ENCODE peak calls at places on chromosome 3, in seven cellular contexts. One of them, this sample, is unnamed.

GRCh38 chr3:154943981-154944380 is 136.1 kb upstream of the MME start:
- DNase-seq in hepatocyte: no peak
- DNase-seq in fibroblast of lung: no peak
- DNase-seq in mesothelial cell of epicardium: no peak
- DNase-seq in upper lobe of left lung: no peak
- DNase-seq in adrenal gland: no peak
- DNase-seq in right lobe of liver: no peak
- DNase-seq in this sample: no peak

GRCh38 chr3:38143511-38143910 is 5.0 kb downstream of the MYD88 start:
- DNase-seq in mesothelial cell of epicardium: no peak
- DNase-seq in hepatocyte: no peak
- DNase-seq in fibroblast of lung: no peak
- DNase-seq in adrenal gland: no peak
- DNase-seq in upper lobe of left lung: no peak
- DNase-seq in right lobe of liver: no peak
- DNase-seq in this sample: no peak

GRCh38 chr3:106239195-106239697 is 370.4 kb upstream of the CBLB start:
- DNase-seq in right lobe of liver: no peak
- DNase-seq in fibroblast of lung: no peak
- DNase-seq in mesothelial cell of epicardium: no peak
- DNase-seq in upper lobe of left lung: no peak
- DNase-seq in adrenal gland: no peak
- DNase-seq in hepatocyte: no peak
- DNase-seq in this sample: no peak

GRCh38 chr3:62201438-62202035 is 171.8 kb downstream of the FEZF2 start:
- DNase-seq in hepatocyte: peak; percentile 38
- DNase-seq in upper lobe of left lung: no peak
- DNase-seq in mesothelial cell of epicardium: no peak
- DNase-seq in right lobe of liver: no peak
- DNase-seq in fibroblast of lung: peak; percentile 15
- DNase-seq in adrenal gland: no peak
- DNase-seq in this sample: no peak

GRCh38 chr3:20148456-20148855 is 37.5 kb downstream of the SGO1 start:
- DNase-seq in adrenal gland: no peak
- DNase-seq in right lobe of liver: no peak
- DNase-seq in hepatocyte: no peak
- DNase-seq in mesothelial cell of epicardium: no peak
- DNase-seq in fibroblast of lung: no peak
- DNase-seq in upper lobe of left lung: no peak
- DNase-seq in this sample: no peak

GRCh38 chr3:100602506-100603444 is 6.6 kb upstream of the ADGRG7 start:
- DNase-seq in upper lobe of left lung: no peak
- DNase-seq in right lobe of liver: no peak
- DNase-seq in mesothelial cell of epicardium: no peak
- DNase-seq in hepatocyte: peak; percentile 63
- DNase-seq in adrenal gland: no peak
- DNase-seq in fibroblast of lung: peak; percentile 39
- DNase-seq in this sample: no peak

GRCh38 chr3:124557433-124558232 is 172.6 kb upstream of the UMPS start:
- DNase-seq in hepatocyte: no peak
- DNase-seq in mesothelial cell of epicardium: no peak
- DNase-seq in fibroblast of lung: peak; percentile 71
- DNase-seq in upper lobe of left lung: no peak
- DNase-seq in adrenal gland: peak; percentile 58
- DNase-seq in right lobe of liver: no peak
- DNase-seq in this sample: no peak

GRCh38 chr3:14364580-14365292 is 37.7 kb upstream of the SLC6A6 start:
- DNase-seq in hepatocyte: no peak
- DNase-seq in mesothelial cell of epicardium: no peak
- DNase-seq in right lobe of liver: no peak
- DNase-seq in adrenal gland: no peak
- DNase-seq in fibroblast of lung: no peak
- DNase-seq in upper lobe of left lung: no peak
- DNase-seq in this sample: no peak

GRCh38 chr3:25663324-25664065 is 1.2 kb downstream of the TOP2B start:
- DNase-seq in right lobe of liver: peak; percentile 53
- DNase-seq in hepatocyte: peak; percentile 34
- DNase-seq in mesothelial cell of epicardium: no peak
- DNase-seq in upper lobe of left lung: no peak
- DNase-seq in adrenal gland: no peak
- DNase-seq in fibroblast of lung: peak; percentile 32
- DNase-seq in this sample: no peak

GRCh38 chr3:48397767-48398681 is 26.0 kb downstream of the FBXW12 start:
- DNase-seq in upper lobe of left lung: no peak
- DNase-seq in adrenal gland: no peak
- DNase-seq in hepatocyte: no peak
- DNase-seq in mesothelial cell of epicardium: no peak
- DNase-seq in fibroblast of lung: no peak
- DNase-seq in right lobe of liver: peak; percentile 45
- DNase-seq in this sample: no peak

GRCh38 chr3:49098429-49098828 is 4.6 kb upstream of the QRICH1 start:
- DNase-seq in adrenal gland: peak; percentile 74
- DNase-seq in upper lobe of left lung: no peak
- DNase-seq in hepatocyte: no peak
- DNase-seq in fibroblast of lung: peak; percentile 48
- DNase-seq in right lobe of liver: no peak
- DNase-seq in mesothelial cell of epicardium: no peak
- DNase-seq in this sample: no peak

GRCh38 chr3:138360272-138361192 is 12.2 kb downstream of the MRAS start:
- DNase-seq in adrenal gland: no peak
- DNase-seq in right lobe of liver: no peak
- DNase-seq in upper lobe of left lung: no peak
- DNase-seq in fibroblast of lung: no peak
- DNase-seq in hepatocyte: no peak
- DNase-seq in mesothelial cell of epicardium: no peak
- DNase-seq in this sample: no peak

GRCh38 chr3:4976109-4976508 is 3.1 kb upstream of the BHLHE40 start:
- DNase-seq in adrenal gland: peak; percentile 58
- DNase-seq in fibroblast of lung: peak; percentile 63
- DNase-seq in hepatocyte: peak; percentile 72
- DNase-seq in right lobe of liver: peak; percentile 73
- DNase-seq in upper lobe of left lung: no peak
- DNase-seq in mesothelial cell of epicardium: no peak
- DNase-seq in this sample: no peak
- TF ChIP-seq CTCF in adrenal gland: peak; percentile 55
- TF ChIP-seq CTCF in fibroblast of lung: peak; percentile 21
- TF ChIP-seq CTCF in hepatocyte: peak; percentile 57
- TF ChIP-seq CTCF in right lobe of liver: peak; percentile 54
- TF ChIP-seq CTCF in upper lobe of left lung: peak; percentile 73
- TF ChIP-seq CTCF in mesothelial cell of epicardium: no peak
- TF ChIP-seq CTCF in this sample: peak; percentile 59

DNA sequence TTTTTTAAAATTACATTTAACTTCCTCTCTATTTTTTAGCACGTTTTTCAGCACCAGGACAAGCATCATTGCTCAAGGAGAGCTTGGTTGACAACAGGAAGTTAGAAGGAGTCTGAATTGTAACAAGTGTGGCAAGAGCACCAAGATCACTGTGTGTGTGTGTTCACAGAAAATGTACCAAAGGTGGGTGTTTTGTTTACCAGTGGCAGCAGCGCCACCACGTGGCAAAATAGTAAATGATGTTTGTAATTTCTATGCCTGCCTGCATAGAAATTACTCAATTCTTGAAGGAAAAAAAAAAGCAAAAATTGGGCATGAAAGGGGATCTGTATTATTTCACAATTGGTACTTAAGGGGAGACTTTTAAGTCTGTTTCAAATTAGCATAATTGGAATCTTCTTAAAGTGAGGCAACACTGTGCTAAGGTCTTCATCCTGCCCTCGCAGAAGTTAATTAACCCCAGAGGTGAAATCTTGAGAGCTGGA is 7.4 kb upstream of the U2SURP start:
- DNase-seq in mesothelial cell of epicardium: peak; percentile 64
- DNase-seq in upper lobe of left lung: no peak
- DNase-seq in hepatocyte: peak; percentile 87
- DNase-seq in adrenal gland: peak; percentile 60
- DNase-seq in right lobe of liver: peak; percentile 67
- DNase-seq in fibroblast of lung: peak; percentile 52
- DNase-seq in this sample: peak; percentile 38
- TF ChIP-seq CTCF in mesothelial cell of epicardium: peak; percentile 80
- TF ChIP-seq CTCF in upper lobe of left lung: peak; percentile 57
- TF ChIP-seq CTCF in hepatocyte: peak; percentile 78
- TF ChIP-seq CTCF in adrenal gland: peak; percentile 75
- TF ChIP-seq CTCF in right lobe of liver: peak; percentile 53
- TF ChIP-seq CTCF in fibroblast of lung: peak; percentile 73
- TF ChIP-seq CTCF in this sample: peak; percentile 89

GRCh38 chr3:151328298-151329036 is 882 bp downstream of the P2RY13 start:
- DNase-seq in hepatocyte: no peak
- DNase-seq in adrenal gland: peak; percentile 30
- DNase-seq in fibroblast of lung: no peak
- DNase-seq in right lobe of liver: no peak
- DNase-seq in mesothelial cell of epicardium: no peak
- DNase-seq in upper lobe of left lung: no peak
- DNase-seq in this sample: no peak
- TF ChIP-seq CTCF in hepatocyte: no peak
- TF ChIP-seq CTCF in adrenal gland: peak; percentile 20
- TF ChIP-seq CTCF in fibroblast of lung: no peak
- TF ChIP-seq CTCF in right lobe of liver: no peak
- TF ChIP-seq CTCF in mesothelial cell of epicardium: no peak
- TF ChIP-seq CTCF in upper lobe of left lung: no peak
- TF ChIP-seq CTCF in this sample: no peak

DNA sequence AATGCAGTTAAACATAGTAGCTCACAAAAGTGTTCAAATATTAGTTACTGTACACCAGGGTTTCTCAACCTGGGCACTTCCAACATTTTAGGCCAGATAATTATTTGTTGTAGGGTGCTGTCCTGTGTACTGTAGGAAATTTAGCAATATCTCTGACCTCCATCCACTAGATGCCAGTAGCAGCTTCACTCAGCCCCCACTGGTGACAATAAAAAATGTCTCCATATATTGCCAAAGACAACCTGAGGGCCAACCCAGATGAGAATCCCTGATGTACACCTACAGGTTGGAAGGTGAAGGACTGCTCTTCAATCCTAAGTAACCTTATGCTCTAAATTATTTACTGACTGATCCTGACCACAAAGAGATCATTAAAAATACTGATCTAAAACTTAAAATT is 32.4 kb downstream of the DCUN1D1 start:
- DNase-seq in adrenal gland: no peak
- DNase-seq in right lobe of liver: no peak
- DNase-seq in fibroblast of lung: no peak
- DNase-seq in mesothelial cell of epicardium: no peak
- DNase-seq in upper lobe of left lung: no peak
- DNase-seq in hepatocyte: no peak
- DNase-seq in this sample: no peak
- TF ChIP-seq CTCF in adrenal gland: no peak
- TF ChIP-seq CTCF in right lobe of liver: peak; percentile 16
- TF ChIP-seq CTCF in fibroblast of lung: no peak
- TF ChIP-seq CTCF in mesothelial cell of epicardium: no peak
- TF ChIP-seq CTCF in upper lobe of left lung: no peak
- TF ChIP-seq CTCF in hepatocyte: no peak
- TF ChIP-seq CTCF in this sample: no peak

GRCh38 chr3:172808969-172809546 is 58.5 kb downstream of the ECT2 start:
- DNase-seq in fibroblast of lung: peak; percentile 38
- DNase-seq in upper lobe of left lung: no peak
- DNase-seq in right lobe of liver: no peak
- DNase-seq in adrenal gland: no peak
- DNase-seq in mesothelial cell of epicardium: no peak
- DNase-seq in hepatocyte: peak; percentile 66
- DNase-seq in this sample: no peak
- TF ChIP-seq CTCF in fibroblast of lung: no peak
- TF ChIP-seq CTCF in upper lobe of left lung: no peak
- TF ChIP-seq CTCF in right lobe of liver: peak; percentile 37
- TF ChIP-seq CTCF in adrenal gland: peak; percentile 45
- TF ChIP-seq CTCF in mesothelial cell of epicardium: peak; percentile 35
- TF ChIP-seq CTCF in hepatocyte: peak; percentile 70
- TF ChIP-seq CTCF in this sample: peak; percentile 67

DNA sequence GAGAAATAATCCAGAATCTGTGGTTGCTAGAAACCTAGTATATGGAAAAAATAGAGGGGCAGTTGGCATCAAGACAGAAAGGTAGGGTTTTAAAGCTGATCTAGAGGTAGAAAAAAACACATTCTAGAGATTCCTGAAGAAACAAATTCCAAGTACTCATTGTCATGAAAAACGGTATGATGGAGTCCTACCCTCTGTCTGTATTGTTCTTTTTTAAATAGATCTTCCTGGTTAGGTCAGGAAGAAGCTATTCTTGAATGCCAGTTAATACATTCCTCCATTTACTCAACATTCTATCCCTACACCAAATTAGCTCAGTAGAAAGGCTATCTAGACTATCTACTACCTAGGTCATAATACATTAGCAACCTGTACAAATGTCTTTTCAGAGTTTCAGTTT is 364.7 kb downstream of the FHIT start:
- DNase-seq in mesothelial cell of epicardium: no peak
- DNase-seq in hepatocyte: no peak
- DNase-seq in right lobe of liver: no peak
- DNase-seq in fibroblast of lung: no peak
- DNase-seq in upper lobe of left lung: no peak
- DNase-seq in adrenal gland: no peak
- DNase-seq in this sample: no peak
- TF ChIP-seq CTCF in mesothelial cell of epicardium: no peak
- TF ChIP-seq CTCF in hepatocyte: no peak
- TF ChIP-seq CTCF in right lobe of liver: no peak
- TF ChIP-seq CTCF in fibroblast of lung: no peak
- TF ChIP-seq CTCF in upper lobe of left lung: no peak
- TF ChIP-seq CTCF in adrenal gland: no peak
- TF ChIP-seq CTCF in this sample: no peak

GRCh38 chr3:172133830-172134229 is 94.5 kb downstream of the FNDC3B start:
- DNase-seq in hepatocyte: no peak
- DNase-seq in adrenal gland: no peak
- DNase-seq in mesothelial cell of epicardium: no peak
- DNase-seq in upper lobe of left lung: no peak
- DNase-seq in right lobe of liver: no peak
- DNase-seq in fibroblast of lung: no peak
- DNase-seq in this sample: no peak
- TF ChIP-seq CTCF in hepatocyte: no peak
- TF ChIP-seq CTCF in adrenal gland: no peak
- TF ChIP-seq CTCF in mesothelial cell of epicardium: no peak
- TF ChIP-seq CTCF in upper lobe of left lung: no peak
- TF ChIP-seq CTCF in right lobe of liver: no peak
- TF ChIP-seq CTCF in fibroblast of lung: no peak
- TF ChIP-seq CTCF in this sample: no peak